ENCODE peak calls at places on chromosome 7, in six cellular contexts. P, T, I, B, A and W are unnamed samples.

GRCh38 chr7:74289018-74289659 is at the start of gene CLIP2:
- DNase-seq in P (peak), T (no peak), I (peak), B (peak), A (peak), W (peak)

GRCh38 chr7:102933763-102934162 is 21.0 kb downstream of the LRRC17 start:
- DNase-seq in P (peak), T (peak), I (peak), B (no peak), A (no peak), W (peak)

GRCh38 chr7:375491-375821 is 85.5 kb downstream of the FOXL3 start:
- DNase-seq in P (no peak), T (no peak), I (no peak), B (no peak), A (no peak), W (no peak)

GRCh38 chr7:134016223-134016941 is 110.8 kb upstream of the LRGUK start:
- DNase-seq in P (peak), T (no peak), I (no peak), B (peak), A (peak), W (peak)

GRCh38 chr7:4814463-4814862 is 39.0 kb downstream of the AP5Z1 start:
- DNase-seq in P (no peak), T (no peak), I (no peak), B (peak), A (no peak), W (no peak)

GRCh38 chr7:44066494-44067063 is 1.2 kb upstream of the PGAM2 start:
- DNase-seq in P (no peak), T (no peak), I (no peak), B (no peak), A (no peak), W (no peak)

GRCh38 chr7:37961251-37961650 is 40.8 kb downstream of the EPDR1 start:
- DNase-seq in P (no peak), T (no peak), I (no peak), B (no peak), A (no peak), W (no peak)

GRCh38 chr7:23450518-23450917 is 19.8 kb downstream of the IGF2BP3 start:
- DNase-seq in P (no peak), T (no peak), I (no peak), B (no peak), A (no peak), W (no peak)

GRCh38 chr7:149317986-149318672 is 56.1 kb downstream of the ZNF783 start:
- DNase-seq in P (no peak), T (no peak), I (no peak), B (no peak), A (no peak), W (no peak)

GRCh38 chr7:29839302-29839701 is 33.0 kb downstream of the WIPF3 start:
- DNase-seq in P (peak), T (no peak), I (peak), B (no peak), A (no peak), W (no peak)

GRCh38 chr7:82442492-82443043 is 1.0 kb downstream of the CACNA2D1 start:
- DNase-seq in P (peak), T (no peak), I (no peak), B (peak), A (no peak), W (peak)

GRCh38 chr7:98354511-98355249 is 46.2 kb downstream of the BAIAP2L1 start:
- DNase-seq in P (peak), T (no peak), I (no peak), B (no peak), A (peak), W (no peak)

DNA sequence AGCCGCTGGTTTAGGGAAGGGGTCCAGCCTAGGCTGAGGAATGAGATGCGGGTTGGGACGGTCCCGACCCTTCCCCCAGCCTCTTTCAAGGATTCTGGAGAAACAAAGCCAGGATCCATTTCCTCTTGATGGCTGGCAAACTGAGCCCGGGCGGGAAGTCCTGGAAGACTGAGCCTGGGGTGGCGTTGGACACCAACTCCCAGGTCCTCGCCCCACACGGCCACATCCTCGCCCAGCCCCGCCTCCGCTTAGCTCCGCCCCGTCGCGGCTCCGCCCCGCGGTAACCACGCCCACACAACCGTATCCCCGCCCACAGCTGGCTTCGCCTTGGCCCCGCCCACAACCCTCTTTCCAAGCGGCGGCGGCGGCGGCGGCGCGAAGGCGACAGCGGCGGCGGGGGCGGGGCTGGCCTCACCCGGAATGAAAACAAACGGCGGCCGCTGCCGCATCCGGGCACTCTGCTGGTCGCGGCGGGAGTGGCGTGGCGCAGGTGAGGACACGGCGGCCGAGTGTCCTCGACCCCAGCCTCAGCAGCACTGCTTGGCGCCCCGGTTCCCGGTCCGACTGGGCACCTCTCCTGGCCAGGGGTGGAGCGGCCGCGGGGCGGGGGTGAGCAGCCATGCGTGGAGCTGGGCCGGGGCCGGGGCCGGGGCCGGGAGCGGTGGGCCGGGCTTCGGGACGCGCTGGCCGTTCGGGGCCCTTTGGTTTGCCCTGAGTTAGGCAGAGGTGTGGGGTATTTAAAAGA is at the start of gene NUB1:
- DNase-seq in P (peak), T (peak), I (peak), B (peak), A (peak), W (peak)
- TF ChIP-seq CTCF in P (no peak), T (no peak), I (no peak), B (no peak), A (no peak), W (no peak)

DNA sequence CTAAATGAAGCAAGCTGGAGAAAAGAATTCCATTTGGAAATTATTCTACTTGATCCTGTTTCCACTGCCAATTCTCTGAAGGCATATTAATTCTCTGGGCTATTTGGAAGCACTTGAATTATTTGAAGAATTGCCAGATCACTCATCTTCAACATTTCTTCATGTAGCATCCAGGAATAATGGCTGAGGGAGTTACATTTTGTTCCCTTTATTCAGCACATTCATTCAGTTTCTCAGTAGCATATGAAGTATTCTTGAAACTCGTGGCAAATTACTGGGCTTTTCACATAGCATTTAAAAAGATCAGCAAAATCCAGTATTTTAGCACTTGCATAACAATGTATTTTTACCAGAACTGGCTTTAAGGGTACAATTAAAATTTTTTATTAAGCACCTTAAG is 127.1 kb upstream of the VIPR2 start:
- DNase-seq in P (no peak), T (no peak), I (no peak), B (no peak), A (no peak), W (no peak)
- TF ChIP-seq CTCF in P (no peak), T (no peak), I (no peak), B (no peak), A (no peak), W (no peak)

GRCh38 chr7:19491821-19492452 is 216.9 kb downstream of the POLR1F start:
- DNase-seq in P (peak), T (no peak), I (no peak), B (no peak), A (peak), W (no peak)
- TF ChIP-seq CTCF in P (peak), T (peak), I (peak), B (peak), A (peak), W (peak)

GRCh38 chr7:34281260-34281659 is 375.9 kb downstream of the BMPER start:
- DNase-seq in P (peak), T (no peak), I (no peak), B (no peak), A (no peak), W (no peak)
- TF ChIP-seq CTCF in P (peak), T (no peak), I (no peak), B (no peak), A (peak), W (no peak)

DNA sequence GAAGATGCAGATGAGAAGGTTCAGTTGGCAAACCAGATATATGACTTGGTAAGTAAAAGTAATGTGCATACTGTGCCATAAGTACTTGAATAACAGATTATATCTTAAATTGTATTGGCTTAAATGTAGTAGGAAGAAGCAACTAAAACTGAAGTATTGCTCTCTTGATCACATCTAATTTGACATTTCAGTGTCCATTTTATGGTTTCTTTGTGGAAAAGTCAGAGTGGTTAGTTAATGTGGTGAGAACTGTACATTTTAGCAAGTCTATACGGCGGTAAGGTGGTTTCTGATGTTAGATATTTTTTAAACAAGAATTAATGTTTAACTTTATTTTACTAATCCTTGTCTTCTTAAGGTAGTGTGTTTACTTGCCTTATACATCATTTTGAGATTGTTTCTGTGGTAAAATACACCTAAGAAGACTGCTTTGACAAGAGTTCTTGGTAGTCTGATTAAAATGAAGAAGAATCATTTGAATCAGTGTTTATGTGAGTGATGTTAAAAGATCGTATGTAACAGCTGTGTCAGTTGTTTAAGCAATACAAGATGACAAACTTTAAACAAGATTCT is 5.1 kb downstream of the ING3 start:
- DNase-seq in P (no peak), T (no peak), I (no peak), B (no peak), A (no peak), W (no peak)
- TF ChIP-seq CTCF in P (no peak), T (no peak), I (no peak), B (no peak), A (no peak), W (no peak)

DNA sequence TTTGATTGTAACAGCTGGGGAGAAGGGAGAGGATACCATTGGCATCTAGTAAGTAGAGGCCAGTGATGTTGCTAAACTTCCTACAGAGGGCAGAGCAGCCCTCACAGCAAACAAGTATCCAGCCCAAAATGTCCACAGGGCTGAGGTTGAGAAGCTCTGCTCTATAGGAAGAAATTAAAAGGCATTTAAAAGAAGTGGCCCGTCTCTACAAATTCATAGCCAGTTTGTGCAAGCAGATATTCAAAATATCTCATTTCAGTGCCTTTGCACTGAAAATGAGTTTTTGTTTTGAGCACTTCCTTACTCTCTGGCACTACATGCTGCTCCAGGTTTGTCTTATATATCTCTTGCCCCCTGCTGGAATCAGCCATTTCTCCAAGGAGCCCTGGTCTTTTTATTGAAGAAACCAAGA is 330.0 kb downstream of the BBS9 start:
- DNase-seq in P (peak), T (no peak), I (no peak), B (no peak), A (peak), W (peak)
- TF ChIP-seq CTCF in P (peak), T (no peak), I (peak), B (peak), A (peak), W (peak)

GRCh38 chr7:154674191-154674590 is 328.7 kb downstream of the PAXIP1 start:
- DNase-seq in P (no peak), T (no peak), I (no peak), B (no peak), A (no peak), W (no peak)

GRCh38 chr7:154677454-154677853 is 325.5 kb downstream of the PAXIP1 start:
- DNase-seq in P (no peak), T (no peak), I (no peak), B (no peak), A (no peak), W (no peak)

GRCh38 chr7:154676422-154677073 is 326.4 kb downstream of the PAXIP1 start:
- DNase-seq in P (no peak), T (no peak), I (no peak), B (no peak), A (no peak), W (no peak)

GRCh38 chr7:154675560-154675959 is 327.4 kb downstream of the PAXIP1 start:
- DNase-seq in P (no peak), T (no peak), I (no peak), B (no peak), A (no peak), W (no peak)

GRCh38 chr7:154672659-154673415 is 330.1 kb downstream of the PAXIP1 start:
- DNase-seq in P (peak), T (no peak), I (no peak), B (no peak), A (no peak), W (no peak)
- TF ChIP-seq CTCF in P (no peak), T (no peak), I (no peak), B (no peak), A (no peak), W (no peak)

GRCh38 chr7:151191544-151191943 is 4.5 kb upstream of the ASB10 start:
- DNase-seq in P (no peak), T (no peak), I (no peak), B (no peak), A (no peak), W (no peak)
- TF ChIP-seq CTCF in P (no peak), T (no peak), I (no peak), B (no peak), A (no peak), W (no peak)

DNA sequence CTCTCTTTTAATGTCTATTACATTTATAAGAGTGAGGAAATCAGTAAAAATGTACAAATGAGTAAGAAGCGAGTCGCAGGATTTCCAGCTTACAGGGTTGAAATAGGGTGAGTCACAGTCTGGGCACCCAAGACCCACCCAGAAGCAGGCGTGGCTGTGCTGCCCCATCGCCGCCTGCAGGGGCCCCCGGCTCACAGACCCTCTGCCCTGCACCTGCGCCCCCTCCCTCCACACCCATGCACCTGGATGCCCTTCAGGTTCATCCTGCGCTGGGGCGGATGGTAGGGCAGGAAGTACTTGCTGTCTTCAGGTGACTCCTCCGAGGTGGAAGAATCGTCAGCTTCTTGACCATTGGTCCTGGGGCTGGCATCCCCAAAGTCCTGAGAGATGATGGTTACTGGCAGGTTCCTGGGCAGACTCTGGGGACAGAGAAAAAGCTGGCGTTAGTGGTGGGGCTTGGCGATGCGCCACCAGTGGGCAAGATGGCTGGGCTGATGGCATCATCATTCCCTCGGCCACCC is 90.2 kb upstream of the GNA12 start:
- DNase-seq in P (peak), T (no peak), I (no peak), B (no peak), A (peak), W (no peak)
- TF ChIP-seq CTCF in P (no peak), T (no peak), I (no peak), B (no peak), A (no peak), W (no peak)

GRCh38 chr7:138907438-138907837 is 73.8 kb downstream of the KIAA1549 start:
- DNase-seq in P (no peak), T (no peak), I (no peak), B (no peak), A (no peak), W (no peak)

GRCh38 chr7:138904122-138904435 is 77.1 kb downstream of the KIAA1549 start:
- DNase-seq in P (no peak), T (no peak), I (no peak), B (no peak), A (no peak), W (no peak)

GRCh38 chr7:138902156-138902555 is 79.0 kb downstream of the KIAA1549 start:
- DNase-seq in P (no peak), T (no peak), I (no peak), B (no peak), A (no peak), W (no peak)

GRCh38 chr7:138911007-138911406 is 70.2 kb downstream of the KIAA1549 start:
- DNase-seq in P (no peak), T (no peak), I (no peak), B (no peak), A (no peak), W (no peak)

DNA sequence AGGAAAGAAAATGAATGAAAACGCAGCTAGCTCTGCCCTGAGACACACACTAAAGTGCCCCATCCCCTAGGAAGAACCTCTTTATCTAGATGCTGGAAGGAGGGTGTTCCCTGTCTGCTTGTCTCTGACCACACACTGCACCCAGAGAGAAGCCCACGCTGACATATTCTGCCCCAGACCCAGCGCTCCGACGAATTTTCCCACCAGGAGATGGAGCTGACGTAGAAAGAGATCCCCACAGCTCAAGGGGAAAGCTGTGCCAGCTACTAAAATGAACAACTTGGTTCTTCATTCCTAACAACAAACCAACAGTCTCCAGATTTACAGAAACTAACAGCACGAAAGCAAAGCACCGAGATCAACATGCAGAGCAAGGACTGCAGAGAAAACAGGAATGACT is 73.3 kb downstream of the KIAA1549 start:
- DNase-seq in P (no peak), T (no peak), I (no peak), B (no peak), A (no peak), W (no peak)
- TF ChIP-seq CTCF in P (no peak), T (no peak), I (no peak), B (no peak), A (no peak), W (no peak)